ENCODE peak calls at places on chromosome 5, in eight cellular contexts. Q is hepatocyte; O is effector memory CD4-positive, alpha-beta T cell; L is body of pancreas; Z is psoas muscle; N is HL-60; S is GM06990; C is IMR-90. G is an unnamed sample. For H3K27me3, the result is how much of the 10 kb centered on the place peaks cover.

GRCh38 chr5:125326114-125326513 is 579.7 kb upstream of the ZNF608 start:
- DNase-seq in O (no peak), L (peak), N (no peak), Q (peak), S (no peak), Z (peak), C (peak), G (no peak)

GRCh38 chr5:61289669-61290363 is 42.2 kb upstream of the ZSWIM6 start:
- DNase-seq in N (peak), Z (no peak), O (no peak), Q (no peak), C (no peak), L (no peak), S (no peak), G (no peak)

GRCh38 chr5:157290156-157290980 is 24.4 kb downstream of the CYFIP2 start:
- DNase-seq in S (no peak), O (no peak), C (peak), Q (peak), L (no peak), N (no peak), Z (no peak), G (no peak)

GRCh38 chr5:16456103-16456832 is 9.3 kb downstream of the ZNF622 start:
- DNase-seq in Z (peak), C (peak), Q (peak), L (peak), S (peak), N (peak), O (no peak), G (no peak)

GRCh38 chr5:74392698-74393431 is 247.7 kb downstream of the ENC1 start:
- DNase-seq in Z (no peak), O (no peak), N (no peak), S (no peak), C (peak), L (no peak), Q (no peak), G (no peak)

GRCh38 chr5:81450940-81451339 is 57.0 kb upstream of the ACOT12 start:
- DNase-seq in S (no peak), O (no peak), Q (no peak), L (no peak), N (no peak), Z (no peak), C (peak), G (no peak)

GRCh38 chr5:168368854-168369253 is 77.4 kb downstream of the WWC1 start:
- DNase-seq in S (no peak), Z (no peak), O (no peak), C (no peak), L (no peak), Q (no peak), N (no peak), G (no peak)

GRCh38 chr5:65818592-65818991 is 96.6 kb downstream of the NLN start:
- DNase-seq in Q (peak), S (no peak), O (no peak), L (no peak), Z (no peak), N (no peak), C (no peak), G (no peak)

GRCh38 chr5:178114325-178115135 is 1.2 kb downstream of the N4BP3 start:
- DNase-seq in S (peak), L (peak), O (peak), Z (no peak), Q (no peak), C (no peak), N (peak), G (no peak)

GRCh38 chr5:178113841-178114324 is 551 bp downstream of the N4BP3 start:
- DNase-seq in S (peak), C (no peak), Z (no peak), Q (no peak), L (no peak), N (no peak), O (no peak), G (no peak)

GRCh38 chr5:178113141-178113787 is at the start of gene N4BP3:
- DNase-seq in C (peak), O (peak), L (peak), Q (peak), N (peak), Z (peak), S (peak), G (peak)

GRCh38 chr5:178111925-178112324 is 1.4 kb upstream of the N4BP3 start:
- DNase-seq in Z (no peak), Q (peak), O (no peak), N (no peak), S (no peak), C (peak), L (no peak), G (no peak)

GRCh38 chr5:178112545-178112944 is 787 bp upstream of the N4BP3 start:
- DNase-seq in Q (no peak), Z (no peak), S (no peak), L (no peak), O (no peak), C (no peak), N (no peak), G (no peak)
- H3K27me3 ChIP-seq in Q (under half), Z (under half), S (under half), L (under half), O (under half), C (half or more), N (half or more), G (under half)

DNA sequence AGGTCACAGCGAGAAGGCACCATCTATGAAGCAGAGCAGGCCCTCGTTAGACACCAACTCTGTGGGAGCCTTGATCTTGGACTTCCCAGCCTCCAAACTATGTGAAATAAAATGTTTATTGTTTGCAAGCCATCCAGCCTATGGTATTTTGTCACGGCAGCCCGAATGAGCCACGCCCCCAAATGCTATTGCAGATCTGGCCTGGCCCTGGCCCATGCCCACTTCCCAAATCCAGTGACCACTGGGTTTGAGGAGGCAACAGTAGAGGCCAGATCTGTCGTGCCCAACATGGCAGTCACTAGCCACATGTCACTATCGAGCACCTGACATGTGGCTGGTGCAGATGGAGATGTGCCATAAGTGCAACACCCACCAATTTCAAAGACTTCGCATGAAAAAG is 10.8 kb downstream of the STK10 start:
- DNase-seq in C (no peak), Z (no peak), Q (no peak), S (no peak), L (no peak), O (no peak), N (no peak), G (no peak)
- H3K27me3 ChIP-seq in C (under half), Z (under half), Q (under half), S (under half), L (under half), O (under half), N (under half), G (under half)

DNA sequence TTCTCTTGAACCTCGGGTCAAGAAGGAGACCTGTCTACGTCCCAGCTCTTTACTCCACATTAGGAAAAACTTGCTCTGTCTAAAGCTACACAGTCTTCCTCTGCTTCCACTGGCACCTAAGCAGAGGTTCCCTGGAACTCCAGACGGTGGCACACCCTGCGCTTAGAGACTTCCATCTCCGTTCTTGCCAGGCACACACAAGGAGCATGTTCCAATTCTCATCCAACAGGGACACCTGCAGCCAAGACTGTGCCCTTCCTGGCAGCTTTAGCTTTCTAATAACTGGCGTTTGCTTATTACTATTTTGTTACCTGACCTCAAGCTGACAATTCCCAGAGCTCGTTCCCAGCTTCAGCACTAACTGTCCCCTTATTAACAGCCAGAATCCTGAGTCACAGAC is 16.0 kb downstream of the CAPSL start:
- DNase-seq in L (no peak), C (no peak), N (no peak), Q (no peak), S (no peak), Z (no peak), O (no peak), G (no peak)
- H3K27me3 ChIP-seq in L (under half), C (under half), N (under half), Q (under half), S (under half), Z (under half), O (under half), G (under half)

DNA sequence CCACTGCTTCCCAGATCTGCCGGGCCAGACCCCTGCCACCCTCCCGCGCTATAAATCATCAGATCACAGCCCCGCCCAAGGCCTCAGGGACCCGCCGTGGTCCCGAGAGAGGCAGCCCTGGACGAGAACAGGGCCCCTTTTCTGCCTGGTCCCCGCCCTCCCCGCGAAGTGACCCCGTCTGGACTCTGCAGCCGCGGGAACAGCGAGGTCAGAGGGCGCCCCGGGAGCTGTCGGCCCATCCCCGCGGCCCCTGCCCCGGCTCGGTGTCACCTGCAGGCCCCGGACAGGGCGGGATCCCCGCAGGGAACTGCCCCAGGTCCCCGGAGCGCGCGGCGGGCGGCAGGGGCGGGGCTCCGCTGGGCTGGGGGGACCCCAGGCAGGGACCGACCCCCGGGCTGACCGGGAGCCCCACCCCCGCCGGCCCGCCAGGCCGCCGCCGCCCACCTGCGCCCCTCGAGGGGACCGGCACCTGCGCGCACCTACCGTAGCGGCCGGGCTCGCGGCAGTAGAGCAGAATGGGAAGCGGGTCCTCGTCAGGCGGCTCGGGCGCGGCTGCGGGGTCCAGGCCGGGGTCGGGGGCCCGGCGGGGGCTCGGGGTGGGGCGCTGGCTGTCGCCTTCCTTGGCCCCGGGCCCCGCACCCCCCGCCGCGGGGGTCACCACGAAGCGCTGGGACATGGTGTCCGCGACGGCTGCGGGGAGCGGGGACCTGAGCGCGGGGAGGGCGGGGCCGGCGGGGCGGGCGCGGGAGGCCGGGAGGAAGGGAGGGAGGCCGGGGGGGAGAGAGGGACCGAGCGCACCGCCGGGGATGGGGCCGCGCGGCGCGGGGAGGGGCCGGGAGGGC is 43.5 kb upstream of the SLC12A7 start:
- DNase-seq in N (no peak), C (no peak), O (no peak), Q (no peak), L (no peak), S (no peak), Z (no peak), G (no peak)
- H3K27me3 ChIP-seq in N (under half), C (half or more), O (under half), Q (under half), L (under half), S (under half), Z (under half), G (under half)

GRCh38 chr5:88944751-88945507 is 61.9 kb upstream of the MEF2C start:
- DNase-seq in L (no peak), C (peak), Z (no peak), S (no peak), O (no peak), N (no peak), Q (no peak), G (no peak)

GRCh38 chr5:88952344-88952743 is 69.4 kb upstream of the MEF2C start:
- DNase-seq in O (no peak), S (no peak), L (no peak), Z (no peak), Q (peak), C (peak), N (no peak), G (no peak)

GRCh38 chr5:88952996-88953643 is 70.1 kb upstream of the MEF2C start:
- DNase-seq in S (no peak), O (no peak), C (no peak), Z (no peak), N (no peak), Q (no peak), L (no peak), G (no peak)

GRCh38 chr5:88954511-88954910 is 71.5 kb upstream of the MEF2C start:
- DNase-seq in Q (no peak), C (no peak), N (no peak), S (no peak), Z (no peak), O (no peak), L (no peak), G (no peak)

GRCh38 chr5:88948746-88949600 is 66.0 kb upstream of the MEF2C start:
- DNase-seq in S (no peak), L (no peak), N (no peak), C (no peak), O (no peak), Q (no peak), Z (no peak), G (no peak)
- H3K27me3 ChIP-seq in S (under half), L (under half), N (under half), C (under half), O (under half), Q (under half), Z (under half), G (under half)

GRCh38 chr5:91884036-91884435 is 500.9 kb upstream of the ARRDC3 start:
- DNase-seq in S (no peak), C (no peak), L (no peak), Z (no peak), Q (no peak), O (no peak), N (no peak), G (no peak)
- H3K27me3 ChIP-seq in S (under half), C (under half), L (under half), Z (under half), Q (under half), O (under half), N (under half), G (under half)

DNA sequence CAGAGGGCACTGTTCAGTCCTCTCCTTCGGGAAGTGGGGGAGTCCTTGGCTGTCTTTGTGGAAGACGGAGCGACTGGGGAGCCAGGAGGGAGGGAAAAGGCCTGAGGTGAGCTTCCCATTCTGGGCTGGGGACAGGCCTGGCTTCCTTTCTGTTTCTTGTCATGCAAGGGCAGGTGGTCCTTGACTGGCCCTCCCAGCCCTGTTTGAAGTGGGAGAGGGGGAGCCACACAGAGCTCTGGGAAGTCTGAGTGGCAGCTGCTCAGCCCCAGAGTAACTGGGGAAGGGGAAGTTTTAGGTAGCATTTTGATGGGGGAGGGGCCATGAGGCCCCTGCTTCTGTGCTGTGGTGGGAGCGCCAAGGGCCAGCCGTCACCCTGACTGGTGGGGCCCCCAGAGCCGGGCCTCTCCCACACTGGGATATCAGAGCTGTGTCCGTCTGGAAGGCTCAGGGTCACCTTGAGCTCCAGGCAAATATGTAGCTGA is 6.5 kb downstream of the UNC5A start:
- DNase-seq in N (no peak), S (no peak), Z (no peak), Q (no peak), L (no peak), O (no peak), C (no peak), G (no peak)
- H3K27me3 ChIP-seq in N (under half), S (under half), Z (under half), Q (half or more), L (under half), O (under half), C (half or more), G (under half)

GRCh38 chr5:8600843-8601242 is 731.9 kb downstream of the MTRR start:
- DNase-seq in Z (no peak), S (no peak), L (no peak), Q (no peak), O (no peak), N (no peak), C (no peak), G (no peak)
- H3K27me3 ChIP-seq in Z (under half), S (under half), L (under half), Q (under half), O (under half), N (under half), C (under half), G (under half)

GRCh38 chr5:136213919-136214493 is 21.0 kb upstream of the SMIM32 start:
- DNase-seq in S (no peak), O (no peak), C (no peak), Z (no peak), N (no peak), L (no peak), Q (no peak), G (no peak)
- H3K27me3 ChIP-seq in S (under half), O (under half), C (under half), Z (under half), N (under half), L (under half), Q (under half), G (under half)

GRCh38 chr5:77642915-77643653 is 4.6 kb upstream of the OTP start:
- DNase-seq in O (no peak), Q (no peak), C (no peak), Z (no peak), L (no peak), N (no peak), S (no peak), G (no peak)
- H3K27me3 ChIP-seq in O (half or more), Q (half or more), C (half or more), Z (under half), L (half or more), N (under half), S (under half), G (under half)